ENCODE peak calls at places on chromosomes 11 and 22, in five cellular contexts. One of them, this sample, is unnamed.

GRCh38 chr11:60857378-60858232 is 1.9 kb upstream of the PTGDR2 start:
- DNase-seq in naive thymus-derived CD4-positive, alpha-beta T cell: no peak
- DNase-seq in adrenal gland: no peak
- DNase-seq in CD4-positive, alpha-beta memory T cell: no peak
- DNase-seq in right cardiac atrium: no peak
- DNase-seq in this sample: no peak

GRCh38 chr11:46001427-46002049 is 79.1 kb downstream of the LARGE2 start:
- DNase-seq in adrenal gland: no peak
- DNase-seq in right cardiac atrium: no peak
- DNase-seq in CD4-positive, alpha-beta memory T cell: no peak
- DNase-seq in naive thymus-derived CD4-positive, alpha-beta T cell: no peak
- DNase-seq in this sample: no peak

GRCh38 chr11:61480936-61481335 is 27.6 kb upstream of the LRRC10B start:
- DNase-seq in adrenal gland: no peak
- DNase-seq in CD4-positive, alpha-beta memory T cell: no peak
- DNase-seq in naive thymus-derived CD4-positive, alpha-beta T cell: no peak
- DNase-seq in right cardiac atrium: no peak
- DNase-seq in this sample: no peak

GRCh38 chr22:26457661-26458272 is 25.8 kb downstream of the HPS4 start:
- DNase-seq in naive thymus-derived CD4-positive, alpha-beta T cell: no peak
- DNase-seq in adrenal gland: no peak
- DNase-seq in CD4-positive, alpha-beta memory T cell: no peak
- DNase-seq in right cardiac atrium: no peak
- DNase-seq in this sample: no peak

GRCh38 chr11:124983674-124984511 is 29.9 kb downstream of the CCDC15 start:
- DNase-seq in naive thymus-derived CD4-positive, alpha-beta T cell: no peak
- DNase-seq in right cardiac atrium: peak; percentile 14
- DNase-seq in CD4-positive, alpha-beta memory T cell: no peak
- DNase-seq in adrenal gland: no peak
- DNase-seq in this sample: no peak

GRCh38 chr11:7657306-7658025 is 15.8 kb downstream of the CYB5R2 start:
- DNase-seq in right cardiac atrium: peak; percentile 73
- DNase-seq in naive thymus-derived CD4-positive, alpha-beta T cell: no peak
- DNase-seq in CD4-positive, alpha-beta memory T cell: peak; percentile 19
- DNase-seq in adrenal gland: peak; percentile 69
- DNase-seq in this sample: no peak

GRCh38 chr11:118277312-118277711 is 13.2 kb upstream of the MPZL2 start:
- DNase-seq in CD4-positive, alpha-beta memory T cell: no peak
- DNase-seq in naive thymus-derived CD4-positive, alpha-beta T cell: no peak
- DNase-seq in adrenal gland: no peak
- DNase-seq in right cardiac atrium: no peak
- DNase-seq in this sample: peak; percentile 14

GRCh38 chr11:69382131-69383128 is 88.5 kb downstream of the MYEOV start:
- DNase-seq in right cardiac atrium: peak; percentile 83
- DNase-seq in adrenal gland: peak; percentile 46
- DNase-seq in naive thymus-derived CD4-positive, alpha-beta T cell: no peak
- DNase-seq in CD4-positive, alpha-beta memory T cell: no peak
- DNase-seq in this sample: no peak

GRCh38 chr11:34363363-34364084 is 5.7 kb upstream of the ABTB2 start:
- DNase-seq in right cardiac atrium: no peak
- DNase-seq in CD4-positive, alpha-beta memory T cell: no peak
- DNase-seq in naive thymus-derived CD4-positive, alpha-beta T cell: no peak
- DNase-seq in adrenal gland: no peak
- DNase-seq in this sample: no peak

GRCh38 chr11:134945993-134946392 is 534.0 kb upstream of the B3GAT1 start:
- DNase-seq in adrenal gland: no peak
- DNase-seq in right cardiac atrium: no peak
- DNase-seq in CD4-positive, alpha-beta memory T cell: no peak
- DNase-seq in naive thymus-derived CD4-positive, alpha-beta T cell: no peak
- DNase-seq in this sample: no peak

GRCh38 chr11:100705447-100705846 is 18.4 kb downstream of the ARHGAP42 start:
- DNase-seq in right cardiac atrium: no peak
- DNase-seq in naive thymus-derived CD4-positive, alpha-beta T cell: no peak
- DNase-seq in adrenal gland: no peak
- DNase-seq in CD4-positive, alpha-beta memory T cell: no peak
- DNase-seq in this sample: peak; percentile 15

GRCh38 chr22:50548913-50549790 is 3.5 kb downstream of the KLHDC7B start:
- DNase-seq in CD4-positive, alpha-beta memory T cell: no peak
- DNase-seq in adrenal gland: no peak
- DNase-seq in right cardiac atrium: peak; percentile 61
- DNase-seq in naive thymus-derived CD4-positive, alpha-beta T cell: no peak
- DNase-seq in this sample: no peak

GRCh38 chr22:45309422-45310227 is at the start of gene FAM118A:
- DNase-seq in CD4-positive, alpha-beta memory T cell: peak; percentile 97
- DNase-seq in adrenal gland: peak; percentile 93
- DNase-seq in naive thymus-derived CD4-positive, alpha-beta T cell: peak; percentile 100
- DNase-seq in right cardiac atrium: peak; percentile 97
- DNase-seq in this sample: peak; percentile 94

GRCh38 chr22:45306139-45306538 is 3.6 kb upstream of the FAM118A start:
- DNase-seq in CD4-positive, alpha-beta memory T cell: no peak
- DNase-seq in adrenal gland: no peak
- DNase-seq in right cardiac atrium: peak; percentile 1
- DNase-seq in naive thymus-derived CD4-positive, alpha-beta T cell: no peak
- DNase-seq in this sample: no peak

GRCh38 chr22:45310331-45311032 is 748 bp downstream of the FAM118A start:
- DNase-seq in CD4-positive, alpha-beta memory T cell: no peak
- DNase-seq in right cardiac atrium: no peak
- DNase-seq in naive thymus-derived CD4-positive, alpha-beta T cell: peak; percentile 46
- DNase-seq in adrenal gland: peak; percentile 36
- DNase-seq in this sample: no peak

GRCh38 chr22:45311033-45311531 is 1.3 kb downstream of the FAM118A start:
- DNase-seq in CD4-positive, alpha-beta memory T cell: no peak
- DNase-seq in naive thymus-derived CD4-positive, alpha-beta T cell: no peak
- DNase-seq in right cardiac atrium: peak; percentile 29
- DNase-seq in adrenal gland: no peak
- DNase-seq in this sample: no peak

GRCh38 chr22:45308624-45309421 is 911 bp upstream of the FAM118A start:
- DNase-seq in naive thymus-derived CD4-positive, alpha-beta T cell: no peak
- DNase-seq in adrenal gland: no peak
- DNase-seq in CD4-positive, alpha-beta memory T cell: no peak
- DNase-seq in right cardiac atrium: no peak
- DNase-seq in this sample: no peak
- H3K4me3 ChIP-seq in naive thymus-derived CD4-positive, alpha-beta T cell: peak overlapping the region; percentile 66
- H3K4me3 ChIP-seq in adrenal gland: peak overlapping the region; percentile 46
- H3K4me3 ChIP-seq in CD4-positive, alpha-beta memory T cell: peak overlapping the region; percentile 76
- H3K4me3 ChIP-seq in right cardiac atrium: peak overlapping the region; percentile 2
- H3K4me3 ChIP-seq in this sample: peak overlapping the region; percentile 47

GRCh38 chr11:111860257-111860656 is 11.1 kb downstream of the ALG9 start:
- DNase-seq in adrenal gland: no peak
- DNase-seq in right cardiac atrium: no peak
- DNase-seq in CD4-positive, alpha-beta memory T cell: no peak
- DNase-seq in naive thymus-derived CD4-positive, alpha-beta T cell: no peak
- DNase-seq in this sample: no peak
- H3K4me3 ChIP-seq in adrenal gland: no peak overlapping the region
- H3K4me3 ChIP-seq in right cardiac atrium: no peak overlapping the region
- H3K4me3 ChIP-seq in CD4-positive, alpha-beta memory T cell: no peak overlapping the region
- H3K4me3 ChIP-seq in naive thymus-derived CD4-positive, alpha-beta T cell: no peak overlapping the region
- H3K4me3 ChIP-seq in this sample: no peak overlapping the region

GRCh38 chr22:31289335-31289734 is 3.0 kb downstream of the PIK3IP1 start:
- DNase-seq in CD4-positive, alpha-beta memory T cell: no peak
- DNase-seq in adrenal gland: no peak
- DNase-seq in right cardiac atrium: peak; percentile 68
- DNase-seq in naive thymus-derived CD4-positive, alpha-beta T cell: no peak
- DNase-seq in this sample: no peak
- H3K4me3 ChIP-seq in CD4-positive, alpha-beta memory T cell: peak overlapping the region; percentile 67
- H3K4me3 ChIP-seq in adrenal gland: no peak overlapping the region
- H3K4me3 ChIP-seq in right cardiac atrium: no peak overlapping the region
- H3K4me3 ChIP-seq in naive thymus-derived CD4-positive, alpha-beta T cell: peak overlapping the region; percentile 100
- H3K4me3 ChIP-seq in this sample: peak overlapping the region; percentile 64

GRCh38 chr22:36702832-36703210 is 731 bp downstream of the CACNG2 start:
- DNase-seq in adrenal gland: no peak
- DNase-seq in right cardiac atrium: no peak
- DNase-seq in CD4-positive, alpha-beta memory T cell: no peak
- DNase-seq in naive thymus-derived CD4-positive, alpha-beta T cell: no peak
- DNase-seq in this sample: no peak
- H3K4me3 ChIP-seq in adrenal gland: no peak overlapping the region
- H3K4me3 ChIP-seq in right cardiac atrium: peak overlapping the region; percentile 27
- H3K4me3 ChIP-seq in CD4-positive, alpha-beta memory T cell: no peak overlapping the region
- H3K4me3 ChIP-seq in naive thymus-derived CD4-positive, alpha-beta T cell: no peak overlapping the region
- H3K4me3 ChIP-seq in this sample: no peak overlapping the region

DNA sequence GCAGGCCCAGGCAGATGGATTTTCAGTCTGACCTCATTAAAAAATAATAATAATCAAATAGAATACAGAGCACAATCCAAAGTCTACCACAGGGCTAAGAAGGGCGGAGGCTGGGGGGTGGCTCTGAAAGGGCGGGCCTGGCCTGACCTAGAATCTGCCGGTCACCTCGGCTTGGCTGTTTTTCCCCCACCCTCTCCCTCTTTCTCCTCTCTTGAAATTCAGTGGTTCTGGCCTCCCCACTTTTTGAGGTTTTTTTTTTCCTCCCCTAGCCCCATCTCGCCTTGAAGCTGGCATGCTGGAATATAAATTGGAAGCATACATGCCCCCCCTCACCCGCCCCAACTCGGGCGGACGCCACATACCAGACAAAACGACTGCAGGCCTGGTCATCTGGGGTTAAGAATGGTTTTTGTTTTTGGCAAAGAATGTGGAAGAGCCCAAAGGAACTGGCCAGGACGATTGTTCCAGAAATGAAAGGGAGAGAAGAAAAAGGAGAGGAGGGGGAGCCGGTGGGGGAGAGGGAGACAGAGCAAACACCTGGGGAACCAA is 25.1 kb downstream of the MN1 start:
- DNase-seq in CD4-positive, alpha-beta memory T cell: no peak
- DNase-seq in naive thymus-derived CD4-positive, alpha-beta T cell: no peak
- DNase-seq in right cardiac atrium: peak; percentile 75
- DNase-seq in adrenal gland: no peak
- DNase-seq in this sample: no peak
- H3K4me3 ChIP-seq in CD4-positive, alpha-beta memory T cell: no peak overlapping the region
- H3K4me3 ChIP-seq in naive thymus-derived CD4-positive, alpha-beta T cell: no peak overlapping the region
- H3K4me3 ChIP-seq in right cardiac atrium: no peak overlapping the region
- H3K4me3 ChIP-seq in adrenal gland: no peak overlapping the region
- H3K4me3 ChIP-seq in this sample: no peak overlapping the region

GRCh38 chr22:21025266-21025665 is 7.1 kb downstream of the SLC7A4 start:
- DNase-seq in CD4-positive, alpha-beta memory T cell: no peak
- DNase-seq in adrenal gland: no peak
- DNase-seq in naive thymus-derived CD4-positive, alpha-beta T cell: no peak
- DNase-seq in right cardiac atrium: peak; percentile 31
- DNase-seq in this sample: no peak
- H3K4me3 ChIP-seq in CD4-positive, alpha-beta memory T cell: no peak overlapping the region
- H3K4me3 ChIP-seq in adrenal gland: no peak overlapping the region
- H3K4me3 ChIP-seq in naive thymus-derived CD4-positive, alpha-beta T cell: no peak overlapping the region
- H3K4me3 ChIP-seq in right cardiac atrium: no peak overlapping the region
- H3K4me3 ChIP-seq in this sample: no peak overlapping the region